ENCODE peak calls at places on chromosome 17, in six cellular contexts. Q is GM23338, I is stomach, A is sigmoid colon, H is prostate gland, P is transverse colon. M is an unnamed sample.

GRCh38 chr17:6343736-6344135 is 91.2 kb downstream of the AIPL1 start:
- DNase-seq in P (no peak), H (no peak), Q (no peak), I (no peak), A (no peak), M (no peak)

GRCh38 chr17:28720247-28720996 is 637 bp downstream of the RPL23A start:
- DNase-seq in I (no peak), H (no peak), P (no peak), A (no peak), Q (no peak), M (no peak)

GRCh38 chr17:75009139-75009724 is 3.2 kb upstream of the MRPL58 start:
- DNase-seq in H (peak; percentile 38), Q (no peak), A (no peak), I (no peak), P (peak; percentile 49), M (no peak)

GRCh38 chr17:50966163-50966666 is 100.1 kb upstream of the TOB1 start:
- DNase-seq in A (no peak), H (no peak), Q (no peak), I (no peak), P (no peak), M (no peak)

GRCh38 chr17:12510535-12510934 is 155.2 kb upstream of the MYOCD start:
- DNase-seq in P (no peak), Q (no peak), I (no peak), A (no peak), H (no peak), M (no peak)

GRCh38 chr17:7560172-7561027 is 1.3 kb upstream of the SENP3 start:
- DNase-seq in P (peak; percentile 87), A (peak; percentile 86), H (peak; percentile 48), I (peak; percentile 81), Q (peak; percentile 94), M (peak; percentile 76)

GRCh38 chr17:75876938-75877751 is 1.2 kb downstream of the TRIM47 start:
- DNase-seq in I (peak; percentile 88), A (peak; percentile 98), Q (peak; percentile 45), H (peak; percentile 75), P (peak; percentile 88), M (peak; percentile 82)

GRCh38 chr17:5128905-5129535 is 13.2 kb downstream of the USP6 start:
- DNase-seq in Q (no peak), I (no peak), H (peak; percentile 1), A (no peak), P (no peak), M (no peak)

GRCh38 chr17:61285483-61286320 is 113.9 kb upstream of the TBX2 start:
- DNase-seq in P (no peak), H (no peak), I (no peak), A (no peak), Q (peak; percentile 70), M (no peak)

DNA sequence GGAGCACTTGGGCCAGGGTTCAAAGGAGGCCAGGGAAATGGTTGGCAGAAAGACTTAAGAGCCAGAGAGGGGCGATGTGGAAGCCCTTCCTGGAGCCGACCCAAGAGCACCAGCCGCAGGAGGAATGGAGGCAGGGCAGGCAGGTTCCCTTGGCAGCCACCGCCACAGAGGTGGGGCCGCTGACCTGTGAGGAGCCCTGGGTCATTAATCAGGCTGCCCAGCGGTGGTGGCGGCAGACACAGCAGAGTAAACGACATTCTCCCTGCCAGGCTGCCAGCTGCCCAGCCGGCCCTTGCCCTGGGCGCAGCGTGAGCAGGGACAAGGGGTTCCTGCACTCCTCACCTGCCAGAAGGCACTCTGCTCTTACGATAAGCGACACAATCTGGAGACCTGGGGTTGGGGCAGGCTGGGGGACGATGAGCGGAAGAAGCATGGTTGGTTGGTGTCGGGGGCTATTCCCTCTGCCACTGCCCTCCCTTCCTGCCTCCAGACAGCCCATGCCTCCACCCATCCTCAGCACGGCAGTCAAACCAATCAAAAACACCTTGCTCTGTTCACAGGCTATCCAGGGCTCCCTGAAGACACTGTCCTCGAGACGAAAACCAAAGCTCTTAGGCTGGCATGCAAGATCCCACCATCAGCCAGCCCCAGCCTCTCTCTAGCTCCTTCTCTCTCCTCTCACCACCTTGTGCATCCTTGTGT is 40.9 kb downstream of the PLXDC1 start:
- DNase-seq in P (no peak), I (peak; percentile 80), A (no peak), Q (peak; percentile 37), H (no peak), M (no peak)
- TF ChIP-seq CTCF in P (no peak), I (no peak), A (no peak), Q (peak; percentile 24), H (no peak), M (no peak)

GRCh38 chr17:78783711-78784396 is 1.8 kb upstream of the CYTH1 start:
- DNase-seq in I (no peak), Q (no peak), H (no peak), P (no peak), A (peak; percentile 61), M (no peak)
- TF ChIP-seq POLR2AphosphoS5 in I (no peak), Q (no peak), H (no peak), P (no peak), A (no peak), M (no peak)

GRCh38 chr17:44552361-44552760 is 4.9 kb upstream of the FZD2 start:
- DNase-seq in H (no peak), P (peak; percentile 58), Q (no peak), A (no peak), I (peak; percentile 55), M (no peak)

GRCh38 chr17:44549736-44550135 is 7.5 kb upstream of the FZD2 start:
- DNase-seq in I (no peak), P (no peak), A (no peak), H (no peak), Q (no peak), M (no peak)

GRCh38 chr17:44546711-44547606 is 10.3 kb upstream of the FZD2 start:
- DNase-seq in A (no peak), I (no peak), Q (no peak), H (no peak), P (no peak), M (no peak)

GRCh38 chr17:44547625-44548297 is 9.5 kb upstream of the FZD2 start:
- DNase-seq in H (no peak), A (no peak), P (peak; percentile 20), I (no peak), Q (peak; percentile 79), M (no peak)

GRCh38 chr17:44548714-44549230 is 8.5 kb upstream of the FZD2 start:
- DNase-seq in Q (no peak), I (no peak), P (no peak), A (no peak), H (no peak), M (no peak)
- H3K4me1 ChIP-seq in Q (peaks cover 52% of the 10 kb centered on the region), I (peaks cover 2% of the 10 kb centered on the region), P (no peaks in the 10 kb centered on the region), A (peaks cover 1% of the 10 kb centered on the region), H (no peaks in the 10 kb centered on the region), M (no peaks in the 10 kb centered on the region)

DNA sequence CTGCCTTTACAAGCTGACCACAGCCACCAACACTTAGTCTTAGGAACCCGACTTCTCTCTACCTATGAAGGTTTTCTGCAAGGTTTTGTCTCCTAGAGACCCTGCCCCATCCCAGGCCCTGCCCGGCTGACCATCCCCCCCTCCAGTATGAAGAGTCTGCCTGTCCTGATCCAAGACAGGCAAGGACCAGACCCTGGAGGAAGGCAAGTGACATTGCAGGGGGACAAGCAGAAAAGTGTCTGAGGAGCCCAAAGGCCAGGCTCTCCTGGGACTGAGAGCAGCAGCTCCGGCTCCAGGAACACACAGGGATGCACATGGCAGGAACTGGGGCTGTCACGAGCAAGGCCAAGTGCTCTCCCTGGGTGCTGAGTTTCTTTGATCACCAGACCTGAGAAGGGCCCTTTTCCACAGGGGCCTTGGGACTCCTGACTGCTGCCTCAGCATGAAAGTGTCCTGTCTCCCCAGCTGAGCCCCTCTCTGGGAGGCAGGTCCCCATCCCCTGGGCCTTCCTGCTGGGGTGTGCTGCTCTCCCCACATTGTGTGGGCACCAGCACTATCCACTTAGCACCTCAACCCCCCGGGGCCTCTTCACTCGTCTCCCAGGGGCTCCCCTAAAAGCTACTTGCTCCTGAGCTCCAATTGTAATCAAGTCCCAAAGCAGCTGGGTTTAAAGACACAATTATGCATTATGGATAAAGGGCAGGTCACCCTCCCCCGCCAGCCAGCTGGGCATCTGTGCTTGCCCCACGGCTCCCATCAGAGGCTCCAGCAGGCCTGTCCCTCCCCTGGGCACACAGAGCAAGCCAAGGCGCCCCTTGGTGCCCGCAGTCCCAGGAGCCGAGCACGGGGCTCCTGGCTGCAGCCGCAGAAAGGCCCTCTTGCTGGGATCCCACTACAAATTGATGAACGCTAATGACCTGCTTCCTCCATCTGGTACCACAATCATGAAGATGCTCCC is 11.5 kb upstream of the CACNG4 start:
- DNase-seq in I (no peak), P (no peak), Q (no peak), A (no peak), H (no peak), M (no peak)
- TF ChIP-seq CTCF in I (no peak), P (no peak), Q (no peak), A (no peak), H (no peak), M (no peak)

GRCh38 chr17:77420804-77421634 is 280.2 kb downstream of the SEC14L1 start:
- DNase-seq in I (no peak), H (peak; percentile 59), P (peak; percentile 56), Q (peak; percentile 85), A (peak; percentile 94), M (no peak)
- TF ChIP-seq POLR2AphosphoS5 in I (no peak), H (peak; percentile 64), P (peak; percentile 43), Q (no peak), A (no peak), M (no peak)

DNA sequence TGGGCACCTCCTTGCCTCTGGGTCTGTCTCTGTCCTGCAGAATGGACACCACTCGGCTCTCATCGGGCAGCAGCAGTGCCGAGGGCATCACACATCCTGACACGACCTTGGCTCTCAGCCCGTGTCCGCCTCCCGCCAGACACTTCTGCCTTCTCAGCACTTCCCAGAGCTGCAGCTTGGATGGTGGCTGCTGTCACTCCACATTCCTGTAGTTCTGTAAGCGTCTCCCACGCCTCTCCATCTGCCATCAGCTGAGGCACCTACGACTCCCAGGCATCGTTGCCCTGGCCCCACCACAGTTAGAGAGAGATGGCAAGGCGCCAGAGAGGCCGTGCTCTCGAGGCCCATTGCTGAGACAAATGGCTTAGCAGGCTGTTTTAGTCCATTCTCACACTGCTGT is 195.9 kb upstream of the CHMP6 start:
- DNase-seq in P (no peak), Q (no peak), I (no peak), A (peak; percentile 70), H (no peak), M (no peak)
- H3K4me1 ChIP-seq in P (peaks cover 44% of the 10 kb centered on the region), Q (no peaks in the 10 kb centered on the region), I (peaks cover 46% of the 10 kb centered on the region), A (peaks cover 38% of the 10 kb centered on the region), H (no peaks in the 10 kb centered on the region), M (no peaks in the 10 kb centered on the region)

M was measured in breast epithelium.